ENCODE peak calls at places on chromosomes 16 and 17, in eight cellular contexts. U is right cardiac atrium; W is activated T-cell treated with anti-CD3 and anti-CD28 coated beads for 4 hours; I is stimulated activated CD4-positive, alpha-beta T cell treated with anti-CD3 and anti-CD28 coated beads, Interleukin-1b, Interleukin-23, amount 100 ng/mL, for 24 hours; P is effector CD8-positive, alpha-beta T cell; Q is CD8-positive, alpha-beta memory T cell; Z is stimulated activated CD8-positive, alpha-beta memory T cell treated with anti-CD3 and anti-CD28 coated beads, Interleukin-7, amount 100 ng/mL, for 1 hour; S is lung microvascular endothelial cell. V is an unnamed sample.

GRCh38 chr16:68901910-68902309 is 58.6 kb downstream of the TANGO6 start:
- DNase-seq in U (no peak), W (no peak), I (no peak), P (no peak), Q (no peak), Z (no peak), S (peak; percentile 12), V (no peak)

GRCh38 chr16:22356930-22357634 is 17.3 kb downstream of the CDR2 start:
- DNase-seq in U (no peak), W (no peak), I (no peak), P (no peak), Q (no peak), Z (no peak), S (no peak), V (no peak)

GRCh38 chr17:51860934-51861561 is 297.5 kb downstream of the CA10 start:
- DNase-seq in U (no peak), W (no peak), I (no peak), P (no peak), Q (no peak), Z (no peak), S (no peak), V (no peak)

GRCh38 chr17:11825902-11826301 is 171.4 kb downstream of the ZNF18 start:
- DNase-seq in U (no peak), W (no peak), I (no peak), P (no peak), Q (no peak), Z (no peak), S (no peak), V (no peak)

GRCh38 chr17:60137731-60138130 is 12.0 kb upstream of the CA4 start:
- DNase-seq in U (no peak), W (no peak), I (no peak), P (no peak), Q (no peak), Z (no peak), S (no peak), V (no peak)

GRCh38 chr16:10972956-10973464 is 28.6 kb downstream of the CLEC16A start:
- DNase-seq in U (no peak), W (no peak), I (no peak), P (no peak), Q (no peak), Z (no peak), S (no peak), V (no peak)

GRCh38 chr17:29293890-29294579 is at the start of gene NUFIP2:
- DNase-seq in U (peak; percentile 100), W (peak; percentile 96), I (peak; percentile 97), P (peak; percentile 96), Q (peak; percentile 96), Z (peak; percentile 94), S (peak; percentile 99), V (peak; percentile 98)

GRCh38 chr17:52148288-52148968 is 10.1 kb downstream of the CA10 start:
- DNase-seq in U (no peak), W (no peak), I (no peak), P (no peak), Q (no peak), Z (no peak), S (no peak), V (no peak)

GRCh38 chr17:76076100-76076764 is 1.7 kb downstream of the GALR2 start:
- DNase-seq in U (no peak), W (no peak), I (no peak), P (no peak), Q (no peak), Z (no peak), S (no peak), V (no peak)

GRCh38 chr17:52011070-52011469 is 147.4 kb downstream of the CA10 start:
- DNase-seq in U (no peak), W (no peak), I (no peak), P (no peak), Q (no peak), Z (no peak), S (no peak), V (no peak)

GRCh38 chr17:74199306-74200092 is 4.0 kb upstream of the RPL38 start:
- DNase-seq in U (peak; percentile 78), W (peak; percentile 59), I (no peak), P (peak; percentile 48), Q (peak; percentile 52), Z (peak; percentile 40), S (peak; percentile 55), V (peak; percentile 58)

V was measured in naive thymus-derived CD8-positive, alpha-beta T cell.